ENCODE peak calls at places on chromosome X, in five cellular contexts. M is H9, K is neuronal stem cell, Q is trophoblast cell, T is H1. W is an unnamed sample.

GRCh38 chrX:41300758-41301437 is 33.1 kb upstream of the DDX3X start:
- DNase-seq in Q (no peak), T (no peak), K (no peak), M (no peak), W (peak)

GRCh38 chrX:132022115-132022862 is 813 bp upstream of the STK26 start:
- DNase-seq in M (no peak), K (no peak), T (peak), Q (no peak), W (peak)

GRCh38 chrX:19889582-19890342 is 2.4 kb upstream of the SH3KBP1 start:
- DNase-seq in Q (peak), M (no peak), T (no peak), K (no peak), W (peak)

GRCh38 chrX:66200050-66200664 is 36.1 kb downstream of the HEPH start:
- DNase-seq in T (no peak), M (no peak), Q (no peak), K (no peak), W (no peak)

GRCh38 chrX:141158084-141158483 is 18.8 kb downstream of the LDOC1 start:
- DNase-seq in M (no peak), T (no peak), K (no peak), Q (no peak), W (no peak)

GRCh38 chrX:2577844-2578444 is 77.2 kb upstream of the DHRSX start:
- DNase-seq in Q (no peak), K (no peak), M (no peak), T (no peak), W (no peak)

GRCh38 chrX:123084797-123085196 is 99.3 kb upstream of the GRIA3 start:
- DNase-seq in T (no peak), K (no peak), Q (no peak), M (no peak), W (peak)

GRCh38 chrX:23779025-23779424 is 3.9 kb upstream of the SAT1 start:
- DNase-seq in Q (no peak), K (no peak), T (no peak), M (no peak), W (peak)

GRCh38 chrX:110569506-110569905 is 210.9 kb downstream of the RTL9 start:
- DNase-seq in M (no peak), T (no peak), Q (no peak), K (no peak), W (no peak)

GRCh38 chrX:104659037-104659744 is 93.2 kb downstream of the IL1RAPL2 start:
- DNase-seq in K (no peak), M (no peak), T (no peak), Q (no peak), W (peak)

GRCh38 chrX:46376246-46376885 is 168.9 kb downstream of the ZNF674 start:
- DNase-seq in M (peak), Q (peak), T (no peak), K (peak), W (peak)

GRCh38 chrX:2901367-2902036 is 27.6 kb downstream of the ARSD start:
- DNase-seq in K (no peak), Q (no peak), M (no peak), T (no peak), W (peak)

GRCh38 chrX:43679778-43680177 is 23.7 kb downstream of the MAOA start:
- DNase-seq in K (no peak), M (no peak), Q (no peak), T (no peak), W (no peak)

GRCh38 chrX:129772796-129773431 is 6.8 kb upstream of the SASH3 start:
- DNase-seq in M (no peak), K (no peak), T (no peak), Q (no peak), W (no peak)

GRCh38 chrX:115260330-115260729 is 26.4 kb upstream of the LRCH2 start:
- DNase-seq in M (no peak), Q (no peak), T (no peak), K (no peak), W (peak)

GRCh38 chrX:72030431-72030830 is 101.3 kb downstream of the RTL5 start:
- DNase-seq in T (no peak), M (peak), Q (no peak), K (no peak), W (no peak)

GRCh38 chrX:41827886-41828285 is 95.5 kb downstream of the CASK start:
- DNase-seq in M (no peak), T (no peak), Q (no peak), K (no peak), W (peak)

GRCh38 chrX:105543271-105543670 is 279.1 kb upstream of the NRK start:
- DNase-seq in T (no peak), K (no peak), M (no peak), Q (no peak), W (no peak)

GRCh38 chrX:50071507-50071906 is 129.3 kb downstream of the AKAP4 start:
- DNase-seq in Q (no peak), M (no peak), T (no peak), K (no peak), W (no peak)

GRCh38 chrX:150781711-150782110 is 88.5 kb downstream of the MTMR1 start:
- DNase-seq in K (no peak), T (no peak), Q (no peak), M (no peak), W (no peak)

GRCh38 chrX:6053126-6053625 is 175.5 kb downstream of the NLGN4X start:
- DNase-seq in T (no peak), M (no peak), K (no peak), Q (no peak), W (no peak)

GRCh38 chrX:118603981-118604380 is 108.4 kb downstream of the DOCK11 start:
- DNase-seq in M (peak), Q (peak), T (peak), K (peak), W (peak)

GRCh38 chrX:11329016-11329415 is 35.8 kb downstream of the AMELX start:
- DNase-seq in Q (no peak), M (no peak), K (no peak), T (no peak), W (no peak)

GRCh38 chrX:107574711-107575110 is 53.6 kb upstream of the PRPS1 start:
- DNase-seq in T (no peak), M (no peak), K (no peak), Q (no peak), W (peak)

GRCh38 chrX:33198561-33199279 is 12.6 kb downstream of the DMD start:
- DNase-seq in Q (no peak), T (no peak), K (no peak), M (no peak), W (no peak)

GRCh38 chrX:70359458-70359857 is 63.7 kb upstream of the GDPD2 start:
- DNase-seq in K (no peak), M (no peak), Q (no peak), T (no peak), W (no peak)

GRCh38 chrX:47562615-47563243 is 1.7 kb downstream of the ARAF start:
- DNase-seq in M (no peak), T (no peak), Q (no peak), K (no peak), W (peak)

GRCh38 chrX:101357166-101357795 is 8.7 kb upstream of the TIMM8A start:
- DNase-seq in Q (no peak), K (no peak), M (no peak), T (no peak), W (peak)

GRCh38 chrX:118212817-118213183 is 96.2 kb upstream of the KLHL13 start:
- DNase-seq in K (no peak), Q (no peak), T (no peak), M (no peak), W (no peak)

GRCh38 chrX:68083510-68083909 is 349.8 kb downstream of the OPHN1 start:
- DNase-seq in T (no peak), K (no peak), Q (no peak), M (no peak), W (no peak)

DNA sequence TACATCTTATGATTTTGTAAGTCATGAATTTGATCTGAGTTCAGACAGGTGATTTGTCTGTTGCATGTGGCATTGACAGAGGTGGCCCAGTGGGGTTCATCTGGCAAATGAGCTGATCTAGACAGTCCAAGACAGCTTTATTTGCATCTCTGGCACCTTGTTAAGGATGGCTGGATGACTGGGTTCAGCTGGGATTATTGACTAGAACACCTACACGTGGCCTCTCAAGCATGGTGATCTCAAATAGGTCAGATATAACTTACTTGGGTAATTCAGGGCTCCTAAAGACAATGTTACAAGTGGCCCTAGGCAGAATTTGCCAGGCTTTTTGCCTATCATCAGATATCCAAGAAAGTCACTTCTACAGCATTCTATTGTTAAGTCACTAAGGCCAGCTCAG is 48.0 kb downstream of the APOOL start:
- DNase-seq in K (no peak), M (no peak), T (no peak), Q (no peak), W (no peak)
- H4K8ac ChIP-seq in K (no peak), M (no peak), T (no peak), Q (no peak), W (no peak)

GRCh38 chrX:25066131-25066530 is 50.4 kb upstream of the ARX start:
- DNase-seq in K (no peak), T (no peak), Q (no peak), M (no peak), W (no peak)

GRCh38 chrX:25067271-25068172 is 51.8 kb upstream of the ARX start:
- DNase-seq in Q (no peak), K (no peak), T (no peak), M (no peak), W (no peak)

GRCh38 chrX:25069209-25069608 is 53.4 kb upstream of the ARX start:
- DNase-seq in K (no peak), Q (no peak), M (no peak), T (no peak), W (no peak)

GRCh38 chrX:25070038-25070437 is 54.3 kb upstream of the ARX start:
- DNase-seq in K (no peak), T (no peak), M (no peak), Q (no peak), W (no peak)

DNA sequence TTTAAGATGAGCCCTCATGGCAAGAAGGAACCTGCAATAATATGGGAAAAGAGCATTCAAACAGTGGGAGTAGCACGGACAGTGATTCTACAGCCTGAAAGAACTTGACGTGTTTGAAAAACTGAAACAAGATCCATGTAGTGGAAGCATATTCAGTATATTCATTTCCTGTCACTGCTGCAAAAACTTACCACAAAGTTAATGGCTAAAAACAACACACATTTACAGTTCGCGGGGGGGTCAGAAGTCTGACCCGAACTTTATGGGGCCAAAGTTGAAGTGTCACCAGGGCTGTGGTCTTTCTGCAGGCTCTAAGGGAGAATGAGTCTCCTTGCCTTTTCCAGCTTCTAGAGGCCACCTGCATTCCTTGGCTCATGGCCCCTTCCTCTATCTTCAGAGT is 52.6 kb upstream of the ARX start:
- DNase-seq in M (no peak), Q (no peak), K (no peak), T (no peak), W (no peak)
- H2BK12ac ChIP-seq in M (no peak), Q (no peak), K (no peak), T (no peak), W (no peak)

GRCh38 chrX:51456246-51456645 is 40.1 kb downstream of the NUDT11 start:
- DNase-seq in M (peak), T (no peak), K (no peak), Q (no peak), W (no peak)
- H4K8ac ChIP-seq in M (no peak), T (no peak), K (no peak), Q (no peak), W (no peak)

DNA sequence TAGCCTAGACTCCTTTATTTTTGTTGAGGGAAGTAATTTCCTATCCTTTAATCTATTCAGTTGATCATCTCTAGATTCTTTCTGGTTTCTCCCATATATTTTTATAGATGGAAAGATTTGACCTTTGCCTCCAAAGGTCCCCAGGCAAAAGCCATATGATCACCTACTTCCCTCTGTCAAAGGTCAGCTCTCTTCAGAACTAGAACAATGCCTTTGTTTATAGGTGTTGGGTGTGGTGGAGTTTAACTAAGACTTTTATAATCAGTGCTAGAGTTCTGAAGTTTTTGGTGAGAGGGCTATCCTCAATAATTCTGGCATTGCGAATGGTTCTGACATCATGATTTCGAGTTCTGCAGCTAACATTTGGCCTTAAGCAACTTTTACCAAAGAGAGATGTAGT is 19.0 kb upstream of the DCAF8L2 start:
- DNase-seq in Q (no peak), M (no peak), K (no peak), T (no peak), W (no peak)
- H2BK12ac ChIP-seq in Q (no peak), M (no peak), K (no peak), T (no peak), W (no peak)

GRCh38 chrX:48573690-48574269 is 504 bp upstream of the RBM3 start:
- DNase-seq in K (peak), Q (peak), T (no peak), M (no peak), W (no peak)

GRCh38 chrX:48574270-48575266 is at the start of gene RBM3:
- DNase-seq in M (peak), T (peak), K (peak), Q (peak), W (peak)

GRCh38 chrX:48578661-48579128 is 4.4 kb downstream of the RBM3 start:
- DNase-seq in T (no peak), Q (peak), M (no peak), K (no peak), W (no peak)

GRCh38 chrX:48576108-48576507 is 1.8 kb downstream of the RBM3 start:
- DNase-seq in M (no peak), T (no peak), K (no peak), Q (no peak), W (no peak)

DNA sequence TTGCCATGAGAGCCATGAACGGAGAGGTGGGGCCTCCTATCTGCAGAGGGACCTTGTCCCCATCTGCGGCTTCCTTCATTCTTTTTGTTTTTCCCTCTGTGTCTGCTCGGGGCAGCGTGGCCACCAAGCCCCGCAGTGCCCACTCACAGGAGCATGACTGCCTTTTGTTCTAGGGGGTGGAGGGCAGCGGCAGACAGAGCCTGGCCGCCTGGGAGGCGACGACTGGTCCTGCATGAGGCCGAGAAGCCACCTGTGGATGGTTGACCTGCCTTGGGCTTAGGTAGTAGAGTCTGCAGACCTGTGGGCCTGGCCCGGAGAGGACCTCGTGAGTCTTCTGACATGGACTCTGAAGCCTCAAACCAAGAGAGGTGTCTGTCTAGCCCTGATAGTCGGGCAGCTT is 1.4 kb downstream of the RBM3 start:
- DNase-seq in K (no peak), M (no peak), T (no peak), Q (no peak), W (no peak)
- H4K8ac ChIP-seq in K (no peak), M (no peak), T (peak), Q (peak), W (no peak)

GRCh38 chrX:147897117-147897516 is 14.6 kb upstream of the FMR1 start:
- DNase-seq in M (no peak), Q (no peak), T (no peak), K (no peak), W (no peak)

GRCh38 chrX:147890766-147891165 is 21.0 kb upstream of the FMR1 start:
- DNase-seq in K (no peak), Q (no peak), M (no peak), T (no peak), W (no peak)

GRCh38 chrX:147894332-147894870 is 17.3 kb upstream of the FMR1 start:
- DNase-seq in Q (no peak), M (no peak), K (no peak), T (no peak), W (no peak)

GRCh38 chrX:147891886-147892285 is 19.8 kb upstream of the FMR1 start:
- DNase-seq in Q (no peak), M (no peak), T (no peak), K (no peak), W (no peak)
- H2BK12ac ChIP-seq in Q (no peak), M (no peak), T (no peak), K (no peak), W (no peak)

GRCh38 chrX:53682885-53683555 is 3.5 kb downstream of the HUWE1 start:
- DNase-seq in Q (peak), K (no peak), T (peak), M (peak), W (peak)
- H4K8ac ChIP-seq in Q (peak), K (no peak), T (peak), M (no peak), W (peak)

W was measured in mesenchymal stem cell.